ENCODE peak calls at places on chromosome X, in nine cellular contexts. One of them, this sample, is unnamed.

GRCh38 chrX:69503835-69504625 is at the start of gene NALF2:
- DNase-seq in upper lobe of left lung: peak; percentile 43
- DNase-seq in stomach: peak; percentile 58
- DNase-seq in left ventricle myocardium inferior: peak; percentile 49
- DNase-seq in endothelial cell of umbilical vein: peak; percentile 42
- DNase-seq in IMR-90: peak; percentile 11
- DNase-seq in CD4-positive, alpha-beta memory T cell: peak; percentile 26
- DNase-seq in right atrium auricular region: no peak
- DNase-seq in neural progenitor cell: peak; percentile 90
- DNase-seq in this sample: peak; percentile 26

GRCh38 chrX:108468486-108468885 is 28.8 kb downstream of the COL4A5 start:
- DNase-seq in stomach: no peak
- DNase-seq in right atrium auricular region: no peak
- DNase-seq in IMR-90: peak; percentile 71
- DNase-seq in neural progenitor cell: no peak
- DNase-seq in endothelial cell of umbilical vein: no peak
- DNase-seq in upper lobe of left lung: no peak
- DNase-seq in CD4-positive, alpha-beta memory T cell: no peak
- DNase-seq in left ventricle myocardium inferior: no peak
- DNase-seq in this sample: no peak

GRCh38 chrX:78104447-78105176 is 564 bp downstream of the PGK1 start:
- DNase-seq in CD4-positive, alpha-beta memory T cell: peak; percentile 29
- DNase-seq in left ventricle myocardium inferior: peak; percentile 29
- DNase-seq in right atrium auricular region: peak; percentile 69
- DNase-seq in endothelial cell of umbilical vein: peak; percentile 34
- DNase-seq in neural progenitor cell: peak; percentile 32
- DNase-seq in upper lobe of left lung: peak; percentile 82
- DNase-seq in stomach: peak; percentile 57
- DNase-seq in IMR-90: peak; percentile 31
- DNase-seq in this sample: peak; percentile 16

GRCh38 chrX:42602136-42602535 is 175.8 kb downstream of the PPP1R2C start:
- DNase-seq in right atrium auricular region: no peak
- DNase-seq in stomach: no peak
- DNase-seq in left ventricle myocardium inferior: no peak
- DNase-seq in CD4-positive, alpha-beta memory T cell: no peak
- DNase-seq in endothelial cell of umbilical vein: no peak
- DNase-seq in IMR-90: no peak
- DNase-seq in neural progenitor cell: no peak
- DNase-seq in upper lobe of left lung: no peak
- DNase-seq in this sample: no peak

GRCh38 chrX:2690856-2691542 is at the start of gene CD99:
- DNase-seq in upper lobe of left lung: peak; percentile 88
- DNase-seq in stomach: peak; percentile 89
- DNase-seq in neural progenitor cell: peak; percentile 86
- DNase-seq in endothelial cell of umbilical vein: peak; percentile 91
- DNase-seq in right atrium auricular region: peak; percentile 90
- DNase-seq in CD4-positive, alpha-beta memory T cell: peak; percentile 87
- DNase-seq in IMR-90: peak; percentile 78
- DNase-seq in left ventricle myocardium inferior: peak; percentile 96
- DNase-seq in this sample: peak; percentile 90

GRCh38 chrX:41164469-41164868 is 79.2 kb downstream of the USP9X start:
- DNase-seq in CD4-positive, alpha-beta memory T cell: no peak
- DNase-seq in right atrium auricular region: no peak
- DNase-seq in IMR-90: no peak
- DNase-seq in endothelial cell of umbilical vein: no peak
- DNase-seq in stomach: peak; percentile 56
- DNase-seq in left ventricle myocardium inferior: no peak
- DNase-seq in upper lobe of left lung: no peak
- DNase-seq in neural progenitor cell: no peak
- DNase-seq in this sample: no peak

GRCh38 chrX:37454537-37455285 is 105.5 kb downstream of the PRRG1 start:
- DNase-seq in CD4-positive, alpha-beta memory T cell: no peak
- DNase-seq in endothelial cell of umbilical vein: peak; percentile 32
- DNase-seq in stomach: no peak
- DNase-seq in right atrium auricular region: no peak
- DNase-seq in left ventricle myocardium inferior: no peak
- DNase-seq in IMR-90: peak; percentile 29
- DNase-seq in neural progenitor cell: no peak
- DNase-seq in upper lobe of left lung: no peak
- DNase-seq in this sample: no peak

GRCh38 chrX:118346258-118347094 is 570 bp downstream of the WDR44 start:
- DNase-seq in stomach: peak; percentile 37
- DNase-seq in IMR-90: no peak
- DNase-seq in CD4-positive, alpha-beta memory T cell: peak; percentile 49
- DNase-seq in endothelial cell of umbilical vein: peak; percentile 24
- DNase-seq in right atrium auricular region: no peak
- DNase-seq in neural progenitor cell: peak; percentile 58
- DNase-seq in left ventricle myocardium inferior: peak; percentile 39
- DNase-seq in upper lobe of left lung: peak; percentile 32
- DNase-seq in this sample: peak; percentile 53

GRCh38 chrX:137031039-137031438 is 2.8 kb downstream of the GPR101 start:
- DNase-seq in stomach: no peak
- DNase-seq in upper lobe of left lung: no peak
- DNase-seq in left ventricle myocardium inferior: no peak
- DNase-seq in neural progenitor cell: no peak
- DNase-seq in IMR-90: no peak
- DNase-seq in endothelial cell of umbilical vein: no peak
- DNase-seq in right atrium auricular region: no peak
- DNase-seq in CD4-positive, alpha-beta memory T cell: no peak
- DNase-seq in this sample: no peak

GRCh38 chrX:110563276-110563675 is 204.6 kb downstream of the RTL9 start:
- DNase-seq in CD4-positive, alpha-beta memory T cell: no peak
- DNase-seq in left ventricle myocardium inferior: no peak
- DNase-seq in endothelial cell of umbilical vein: no peak
- DNase-seq in neural progenitor cell: no peak
- DNase-seq in upper lobe of left lung: no peak
- DNase-seq in stomach: no peak
- DNase-seq in IMR-90: no peak
- DNase-seq in right atrium auricular region: no peak
- DNase-seq in this sample: no peak

GRCh38 chrX:40331766-40332165 is 234.0 kb upstream of the BCOR start:
- DNase-seq in neural progenitor cell: no peak
- DNase-seq in endothelial cell of umbilical vein: no peak
- DNase-seq in IMR-90: no peak
- DNase-seq in right atrium auricular region: no peak
- DNase-seq in CD4-positive, alpha-beta memory T cell: no peak
- DNase-seq in upper lobe of left lung: no peak
- DNase-seq in stomach: no peak
- DNase-seq in left ventricle myocardium inferior: no peak
- DNase-seq in this sample: no peak

DNA sequence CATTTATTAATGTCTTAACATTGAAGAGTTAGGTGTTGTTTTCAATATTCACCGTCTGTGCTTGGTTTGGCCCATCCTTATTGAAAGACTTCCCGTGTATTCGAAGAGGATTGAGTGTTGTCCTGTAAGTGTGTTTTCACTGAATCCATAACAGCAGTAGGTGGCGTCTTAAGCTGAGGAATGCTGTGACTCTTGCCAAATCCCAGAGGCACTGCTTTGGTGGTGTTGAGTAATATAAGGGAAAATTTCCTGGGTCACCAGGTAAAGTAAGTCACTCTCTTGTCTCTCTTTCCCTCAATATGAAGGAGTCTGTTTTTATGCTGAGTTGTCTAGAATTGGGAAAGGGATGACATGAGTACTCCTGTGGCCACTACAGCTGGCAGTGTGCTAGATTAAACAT is 146.8 kb upstream of the ZXDB start:
- DNase-seq in right atrium auricular region: no peak
- DNase-seq in endothelial cell of umbilical vein: no peak
- DNase-seq in CD4-positive, alpha-beta memory T cell: no peak
- DNase-seq in upper lobe of left lung: no peak
- DNase-seq in IMR-90: no peak
- DNase-seq in left ventricle myocardium inferior: no peak
- DNase-seq in stomach: no peak
- DNase-seq in neural progenitor cell: no peak
- DNase-seq in this sample: no peak
- H3K9me3 ChIP-seq in right atrium auricular region: no peaks in the 10 kb centered on the region
- H3K9me3 ChIP-seq in endothelial cell of umbilical vein: no peaks in the 10 kb centered on the region
- H3K9me3 ChIP-seq in CD4-positive, alpha-beta memory T cell: no peaks in the 10 kb centered on the region
- H3K9me3 ChIP-seq in upper lobe of left lung: peaks cover under 1% of the 10 kb centered on the region
- H3K9me3 ChIP-seq in IMR-90: no peaks in the 10 kb centered on the region
- H3K9me3 ChIP-seq in left ventricle myocardium inferior: peaks cover under 1% of the 10 kb centered on the region
- H3K9me3 ChIP-seq in stomach: peaks cover 4% of the 10 kb centered on the region
- H3K9me3 ChIP-seq in neural progenitor cell: no peaks in the 10 kb centered on the region
- H3K9me3 ChIP-seq in this sample: no peaks in the 10 kb centered on the region

GRCh38 chrX:145818522-145819075 is 970 bp downstream of the SLITRK2 start:
- DNase-seq in left ventricle myocardium inferior: no peak
- DNase-seq in IMR-90: no peak
- DNase-seq in CD4-positive, alpha-beta memory T cell: no peak
- DNase-seq in upper lobe of left lung: no peak
- DNase-seq in stomach: no peak
- DNase-seq in endothelial cell of umbilical vein: no peak
- DNase-seq in right atrium auricular region: no peak
- DNase-seq in neural progenitor cell: peak; percentile 13
- DNase-seq in this sample: no peak

GRCh38 chrX:145823132-145823531 is 5.5 kb downstream of the SLITRK2 start:
- DNase-seq in IMR-90: no peak
- DNase-seq in left ventricle myocardium inferior: no peak
- DNase-seq in right atrium auricular region: no peak
- DNase-seq in endothelial cell of umbilical vein: no peak
- DNase-seq in upper lobe of left lung: no peak
- DNase-seq in CD4-positive, alpha-beta memory T cell: no peak
- DNase-seq in neural progenitor cell: no peak
- DNase-seq in stomach: no peak
- DNase-seq in this sample: no peak

GRCh38 chrX:145821898-145822567 is 4.4 kb downstream of the SLITRK2 start:
- DNase-seq in stomach: no peak
- DNase-seq in upper lobe of left lung: no peak
- DNase-seq in left ventricle myocardium inferior: no peak
- DNase-seq in endothelial cell of umbilical vein: no peak
- DNase-seq in IMR-90: no peak
- DNase-seq in right atrium auricular region: no peak
- DNase-seq in neural progenitor cell: no peak
- DNase-seq in CD4-positive, alpha-beta memory T cell: no peak
- DNase-seq in this sample: no peak

GRCh38 chrX:145820825-145821224 is 3.2 kb downstream of the SLITRK2 start:
- DNase-seq in upper lobe of left lung: no peak
- DNase-seq in IMR-90: no peak
- DNase-seq in endothelial cell of umbilical vein: no peak
- DNase-seq in CD4-positive, alpha-beta memory T cell: no peak
- DNase-seq in right atrium auricular region: no peak
- DNase-seq in neural progenitor cell: no peak
- DNase-seq in left ventricle myocardium inferior: no peak
- DNase-seq in stomach: no peak
- DNase-seq in this sample: no peak

GRCh38 chrX:145821291-145821897 is 3.8 kb downstream of the SLITRK2 start:
- DNase-seq in left ventricle myocardium inferior: no peak
- DNase-seq in endothelial cell of umbilical vein: no peak
- DNase-seq in CD4-positive, alpha-beta memory T cell: no peak
- DNase-seq in right atrium auricular region: no peak
- DNase-seq in upper lobe of left lung: no peak
- DNase-seq in neural progenitor cell: peak; percentile 74
- DNase-seq in IMR-90: no peak
- DNase-seq in stomach: no peak
- DNase-seq in this sample: no peak
- H3K9me3 ChIP-seq in left ventricle myocardium inferior: no peaks in the 10 kb centered on the region
- H3K9me3 ChIP-seq in endothelial cell of umbilical vein: no peaks in the 10 kb centered on the region
- H3K9me3 ChIP-seq in CD4-positive, alpha-beta memory T cell: no peaks in the 10 kb centered on the region
- H3K9me3 ChIP-seq in right atrium auricular region: no peaks in the 10 kb centered on the region
- H3K9me3 ChIP-seq in upper lobe of left lung: no peaks in the 10 kb centered on the region
- H3K9me3 ChIP-seq in neural progenitor cell: no peaks in the 10 kb centered on the region
- H3K9me3 ChIP-seq in IMR-90: peaks cover 4% of the 10 kb centered on the region
- H3K9me3 ChIP-seq in stomach: peaks cover 3% of the 10 kb centered on the region
- H3K9me3 ChIP-seq in this sample: no peaks in the 10 kb centered on the region

GRCh38 chrX:64662876-64663275 is 267.6 kb upstream of the MTMR8 start:
- DNase-seq in left ventricle myocardium inferior: no peak
- DNase-seq in neural progenitor cell: no peak
- DNase-seq in stomach: no peak
- DNase-seq in upper lobe of left lung: no peak
- DNase-seq in IMR-90: no peak
- DNase-seq in CD4-positive, alpha-beta memory T cell: no peak
- DNase-seq in endothelial cell of umbilical vein: no peak
- DNase-seq in right atrium auricular region: no peak
- DNase-seq in this sample: no peak
- H3K9me3 ChIP-seq in left ventricle myocardium inferior: peaks cover 18% of the 10 kb centered on the region
- H3K9me3 ChIP-seq in neural progenitor cell: no peaks in the 10 kb centered on the region
- H3K9me3 ChIP-seq in stomach: peaks cover 18% of the 10 kb centered on the region
- H3K9me3 ChIP-seq in upper lobe of left lung: peaks cover 21% of the 10 kb centered on the region
- H3K9me3 ChIP-seq in IMR-90: peaks cover 12% of the 10 kb centered on the region
- H3K9me3 ChIP-seq in CD4-positive, alpha-beta memory T cell: no peaks in the 10 kb centered on the region
- H3K9me3 ChIP-seq in endothelial cell of umbilical vein: no peaks in the 10 kb centered on the region
- H3K9me3 ChIP-seq in right atrium auricular region: peaks cover 17% of the 10 kb centered on the region
- H3K9me3 ChIP-seq in this sample: no peaks in the 10 kb centered on the region

DNA sequence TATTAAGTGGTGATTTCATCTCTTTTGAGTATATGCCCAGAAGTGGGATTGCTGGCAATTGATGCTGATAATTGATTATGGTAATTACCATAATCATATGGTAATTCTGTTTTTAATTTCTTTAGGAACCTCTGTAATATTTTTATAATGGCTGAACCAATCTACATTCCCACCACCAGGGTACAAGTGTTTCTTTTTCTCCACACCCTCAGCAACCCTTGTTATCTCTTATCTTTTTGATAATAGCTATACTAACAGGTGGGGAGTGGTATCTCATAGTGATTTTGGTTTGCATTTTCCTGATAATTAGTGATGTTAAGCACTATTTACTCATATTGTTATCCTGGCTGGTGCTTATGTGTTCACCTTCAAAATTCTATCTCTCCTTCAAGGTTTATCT is 212.6 kb downstream of the FMR1NB start:
- DNase-seq in left ventricle myocardium inferior: no peak
- DNase-seq in neural progenitor cell: no peak
- DNase-seq in endothelial cell of umbilical vein: no peak
- DNase-seq in CD4-positive, alpha-beta memory T cell: no peak
- DNase-seq in upper lobe of left lung: no peak
- DNase-seq in IMR-90: no peak
- DNase-seq in right atrium auricular region: no peak
- DNase-seq in stomach: no peak
- DNase-seq in this sample: no peak
- H3K9me3 ChIP-seq in left ventricle myocardium inferior: no peaks in the 10 kb centered on the region
- H3K9me3 ChIP-seq in neural progenitor cell: peaks cover 6% of the 10 kb centered on the region
- H3K9me3 ChIP-seq in endothelial cell of umbilical vein: no peaks in the 10 kb centered on the region
- H3K9me3 ChIP-seq in CD4-positive, alpha-beta memory T cell: no peaks in the 10 kb centered on the region
- H3K9me3 ChIP-seq in upper lobe of left lung: no peaks in the 10 kb centered on the region
- H3K9me3 ChIP-seq in IMR-90: peaks cover 4% of the 10 kb centered on the region
- H3K9me3 ChIP-seq in right atrium auricular region: no peaks in the 10 kb centered on the region
- H3K9me3 ChIP-seq in stomach: no peaks in the 10 kb centered on the region
- H3K9me3 ChIP-seq in this sample: no peaks in the 10 kb centered on the region

GRCh38 chrX:120282697-120283096 is 28.6 kb downstream of the TMEM255A start:
- DNase-seq in right atrium auricular region: no peak
- DNase-seq in endothelial cell of umbilical vein: no peak
- DNase-seq in CD4-positive, alpha-beta memory T cell: no peak
- DNase-seq in stomach: no peak
- DNase-seq in IMR-90: no peak
- DNase-seq in left ventricle myocardium inferior: no peak
- DNase-seq in neural progenitor cell: no peak
- DNase-seq in upper lobe of left lung: peak; percentile 31
- DNase-seq in this sample: no peak
- H3K9me3 ChIP-seq in right atrium auricular region: no peaks in the 10 kb centered on the region
- H3K9me3 ChIP-seq in endothelial cell of umbilical vein: no peaks in the 10 kb centered on the region
- H3K9me3 ChIP-seq in CD4-positive, alpha-beta memory T cell: no peaks in the 10 kb centered on the region
- H3K9me3 ChIP-seq in stomach: no peaks in the 10 kb centered on the region
- H3K9me3 ChIP-seq in IMR-90: no peaks in the 10 kb centered on the region
- H3K9me3 ChIP-seq in left ventricle myocardium inferior: no peaks in the 10 kb centered on the region
- H3K9me3 ChIP-seq in neural progenitor cell: no peaks in the 10 kb centered on the region
- H3K9me3 ChIP-seq in upper lobe of left lung: no peaks in the 10 kb centered on the region
- H3K9me3 ChIP-seq in this sample: no peaks in the 10 kb centered on the region

This sample was measured in T-helper 17 cell.